ENCODE peak calls at places on chromosomes 2 and 18, in ten cellular contexts. One of them, this sample, is unnamed.

GRCh38 chr2:168245074-168245825 is 2.1 kb downstream of the STK39 start:
- DNase-seq in left ventricle myocardium inferior: no peak
- DNase-seq in GM23338: no peak
- DNase-seq in fibroblast of pulmonary artery: peak
- DNase-seq in aorta: no peak
- DNase-seq in AG04449: no peak
- DNase-seq in dorsolateral prefrontal cortex: no peak
- DNase-seq in BJ: no peak
- DNase-seq in body of pancreas: no peak
- DNase-seq in astrocyte of the spinal cord: no peak
- DNase-seq in this sample: no peak

GRCh38 chr18:6941988-6942387 is 175.6 kb downstream of the LAMA1 start:
- DNase-seq in body of pancreas: no peak
- DNase-seq in BJ: no peak
- DNase-seq in AG04449: no peak
- DNase-seq in aorta: no peak
- DNase-seq in astrocyte of the spinal cord: no peak
- DNase-seq in fibroblast of pulmonary artery: no peak
- DNase-seq in dorsolateral prefrontal cortex: no peak
- DNase-seq in GM23338: no peak
- DNase-seq in left ventricle myocardium inferior: no peak
- DNase-seq in this sample: no peak

GRCh38 chr2:149258531-149258930 is 71.9 kb upstream of the LYPD6 start:
- DNase-seq in body of pancreas: no peak
- DNase-seq in fibroblast of pulmonary artery: no peak
- DNase-seq in GM23338: peak
- DNase-seq in astrocyte of the spinal cord: no peak
- DNase-seq in aorta: no peak
- DNase-seq in BJ: no peak
- DNase-seq in AG04449: no peak
- DNase-seq in left ventricle myocardium inferior: no peak
- DNase-seq in dorsolateral prefrontal cortex: no peak
- DNase-seq in this sample: no peak

GRCh38 chr2:11395389-11395788 is 51.0 kb upstream of the ROCK2 start:
- DNase-seq in astrocyte of the spinal cord: no peak
- DNase-seq in GM23338: no peak
- DNase-seq in fibroblast of pulmonary artery: no peak
- DNase-seq in BJ: no peak
- DNase-seq in body of pancreas: no peak
- DNase-seq in left ventricle myocardium inferior: no peak
- DNase-seq in AG04449: no peak
- DNase-seq in aorta: peak
- DNase-seq in dorsolateral prefrontal cortex: no peak
- DNase-seq in this sample: no peak

GRCh38 chr2:62565309-62565908 is 59.4 kb upstream of the TMEM17 start:
- DNase-seq in astrocyte of the spinal cord: no peak
- DNase-seq in left ventricle myocardium inferior: no peak
- DNase-seq in dorsolateral prefrontal cortex: no peak
- DNase-seq in AG04449: no peak
- DNase-seq in aorta: no peak
- DNase-seq in body of pancreas: no peak
- DNase-seq in BJ: no peak
- DNase-seq in fibroblast of pulmonary artery: no peak
- DNase-seq in GM23338: no peak
- DNase-seq in this sample: no peak

GRCh38 chr18:811192-812122 is 585 bp downstream of the YES1 start:
- DNase-seq in aorta: peak
- DNase-seq in dorsolateral prefrontal cortex: no peak
- DNase-seq in astrocyte of the spinal cord: peak
- DNase-seq in AG04449: no peak
- DNase-seq in left ventricle myocardium inferior: peak
- DNase-seq in fibroblast of pulmonary artery: peak
- DNase-seq in GM23338: peak
- DNase-seq in body of pancreas: no peak
- DNase-seq in BJ: no peak
- DNase-seq in this sample: peak

GRCh38 chr2:222360146-222360545 is 61.3 kb upstream of the PAX3 start:
- DNase-seq in astrocyte of the spinal cord: no peak
- DNase-seq in dorsolateral prefrontal cortex: no peak
- DNase-seq in fibroblast of pulmonary artery: no peak
- DNase-seq in aorta: no peak
- DNase-seq in GM23338: no peak
- DNase-seq in AG04449: no peak
- DNase-seq in body of pancreas: no peak
- DNase-seq in BJ: no peak
- DNase-seq in left ventricle myocardium inferior: no peak
- DNase-seq in this sample: no peak

GRCh38 chr18:46461993-46462392 is 195.0 kb downstream of the LOXHD1 start:
- DNase-seq in astrocyte of the spinal cord: no peak
- DNase-seq in left ventricle myocardium inferior: no peak
- DNase-seq in GM23338: no peak
- DNase-seq in aorta: no peak
- DNase-seq in body of pancreas: no peak
- DNase-seq in BJ: no peak
- DNase-seq in AG04449: no peak
- DNase-seq in fibroblast of pulmonary artery: no peak
- DNase-seq in dorsolateral prefrontal cortex: no peak
- DNase-seq in this sample: no peak

GRCh38 chr18:44903327-44903726 is 222.6 kb downstream of the SETBP1 start:
- DNase-seq in aorta: no peak
- DNase-seq in GM23338: no peak
- DNase-seq in left ventricle myocardium inferior: no peak
- DNase-seq in BJ: no peak
- DNase-seq in astrocyte of the spinal cord: no peak
- DNase-seq in fibroblast of pulmonary artery: no peak
- DNase-seq in dorsolateral prefrontal cortex: no peak
- DNase-seq in AG04449: no peak
- DNase-seq in body of pancreas: no peak
- DNase-seq in this sample: no peak

GRCh38 chr2:119744335-119744939 is 15.3 kb upstream of the PTPN4 start:
- DNase-seq in dorsolateral prefrontal cortex: no peak
- DNase-seq in BJ: no peak
- DNase-seq in GM23338: no peak
- DNase-seq in AG04449: no peak
- DNase-seq in left ventricle myocardium inferior: no peak
- DNase-seq in fibroblast of pulmonary artery: peak
- DNase-seq in astrocyte of the spinal cord: peak
- DNase-seq in body of pancreas: peak
- DNase-seq in aorta: no peak
- DNase-seq in this sample: no peak

GRCh38 chr2:137801228-137801627 is 163.0 kb upstream of the HNMT start:
- DNase-seq in body of pancreas: no peak
- DNase-seq in BJ: no peak
- DNase-seq in left ventricle myocardium inferior: no peak
- DNase-seq in aorta: no peak
- DNase-seq in GM23338: no peak
- DNase-seq in AG04449: no peak
- DNase-seq in astrocyte of the spinal cord: no peak
- DNase-seq in dorsolateral prefrontal cortex: no peak
- DNase-seq in fibroblast of pulmonary artery: no peak
- DNase-seq in this sample: no peak

GRCh38 chr2:174699993-174700766 is 64.1 kb downstream of the CHRNA1 start:
- DNase-seq in body of pancreas: no peak
- DNase-seq in AG04449: no peak
- DNase-seq in aorta: no peak
- DNase-seq in left ventricle myocardium inferior: no peak
- DNase-seq in GM23338: peak
- DNase-seq in astrocyte of the spinal cord: peak
- DNase-seq in fibroblast of pulmonary artery: peak
- DNase-seq in dorsolateral prefrontal cortex: no peak
- DNase-seq in BJ: no peak
- DNase-seq in this sample: no peak

GRCh38 chr2:131044757-131045150 is 48.5 kb downstream of the FAM168B start:
- DNase-seq in BJ: no peak
- DNase-seq in AG04449: no peak
- DNase-seq in fibroblast of pulmonary artery: no peak
- DNase-seq in astrocyte of the spinal cord: no peak
- DNase-seq in left ventricle myocardium inferior: no peak
- DNase-seq in aorta: no peak
- DNase-seq in dorsolateral prefrontal cortex: no peak
- DNase-seq in body of pancreas: no peak
- DNase-seq in GM23338: no peak
- DNase-seq in this sample: no peak

GRCh38 chr2:218289639-218290315 is 2.5 kb downstream of the TMBIM1 start:
- DNase-seq in astrocyte of the spinal cord: peak
- DNase-seq in AG04449: no peak
- DNase-seq in fibroblast of pulmonary artery: peak
- DNase-seq in GM23338: no peak
- DNase-seq in dorsolateral prefrontal cortex: no peak
- DNase-seq in aorta: no peak
- DNase-seq in BJ: no peak
- DNase-seq in left ventricle myocardium inferior: no peak
- DNase-seq in body of pancreas: peak
- DNase-seq in this sample: no peak
- H3K4me3 ChIP-seq in astrocyte of the spinal cord: no peak
- H3K4me3 ChIP-seq in AG04449: peak
- H3K4me3 ChIP-seq in fibroblast of pulmonary artery: peak
- H3K4me3 ChIP-seq in GM23338: no peak
- H3K4me3 ChIP-seq in dorsolateral prefrontal cortex: peak
- H3K4me3 ChIP-seq in aorta: peak
- H3K4me3 ChIP-seq in BJ: no peak
- H3K4me3 ChIP-seq in left ventricle myocardium inferior: peak
- H3K4me3 ChIP-seq in body of pancreas: no peak
- H3K4me3 ChIP-seq in this sample: no peak

DNA sequence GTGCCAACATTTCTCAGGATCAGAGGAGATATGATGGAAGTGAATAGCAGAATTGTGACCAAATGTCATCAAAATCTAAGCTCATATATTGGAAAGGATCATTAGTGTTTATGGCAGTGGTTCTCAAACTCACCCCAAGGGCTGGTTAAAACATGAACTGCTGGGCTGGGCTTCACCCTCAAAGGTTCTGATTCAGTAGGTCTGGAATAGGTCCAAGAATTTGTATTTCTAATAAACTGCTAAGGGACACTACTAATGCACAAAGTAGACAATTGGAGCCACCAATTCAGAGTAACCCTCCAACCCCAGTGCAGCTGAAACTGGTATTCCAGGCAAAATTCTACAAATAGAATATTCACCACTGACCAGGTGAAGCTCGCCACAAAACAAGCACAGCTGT is 317.9 kb upstream of the UBE2E3 start:
- DNase-seq in BJ: no peak
- DNase-seq in aorta: no peak
- DNase-seq in astrocyte of the spinal cord: no peak
- DNase-seq in AG04449: no peak
- DNase-seq in fibroblast of pulmonary artery: no peak
- DNase-seq in left ventricle myocardium inferior: no peak
- DNase-seq in GM23338: no peak
- DNase-seq in body of pancreas: no peak
- DNase-seq in dorsolateral prefrontal cortex: no peak
- DNase-seq in this sample: no peak
- H3K4me3 ChIP-seq in BJ: no peak
- H3K4me3 ChIP-seq in aorta: no peak
- H3K4me3 ChIP-seq in astrocyte of the spinal cord: no peak
- H3K4me3 ChIP-seq in AG04449: no peak
- H3K4me3 ChIP-seq in fibroblast of pulmonary artery: no peak
- H3K4me3 ChIP-seq in left ventricle myocardium inferior: no peak
- H3K4me3 ChIP-seq in GM23338: no peak
- H3K4me3 ChIP-seq in body of pancreas: no peak
- H3K4me3 ChIP-seq in dorsolateral prefrontal cortex: no peak
- H3K4me3 ChIP-seq in this sample: no peak

GRCh38 chr2:179859523-179859922 is 1.9 kb downstream of the ZNF385B start:
- DNase-seq in fibroblast of pulmonary artery: no peak
- DNase-seq in astrocyte of the spinal cord: no peak
- DNase-seq in BJ: no peak
- DNase-seq in AG04449: no peak
- DNase-seq in GM23338: no peak
- DNase-seq in left ventricle myocardium inferior: no peak
- DNase-seq in aorta: no peak
- DNase-seq in dorsolateral prefrontal cortex: no peak
- DNase-seq in body of pancreas: no peak
- DNase-seq in this sample: no peak

GRCh38 chr2:179861027-179861776 is at the start of gene ZNF385B:
- DNase-seq in GM23338: peak
- DNase-seq in AG04449: no peak
- DNase-seq in left ventricle myocardium inferior: no peak
- DNase-seq in dorsolateral prefrontal cortex: peak
- DNase-seq in fibroblast of pulmonary artery: peak
- DNase-seq in aorta: peak
- DNase-seq in body of pancreas: peak
- DNase-seq in BJ: no peak
- DNase-seq in astrocyte of the spinal cord: no peak
- DNase-seq in this sample: no peak

GRCh38 chr2:179861777-179862117 is 335 bp upstream of the ZNF385B start:
- DNase-seq in BJ: no peak
- DNase-seq in AG04449: no peak
- DNase-seq in astrocyte of the spinal cord: peak
- DNase-seq in body of pancreas: no peak
- DNase-seq in dorsolateral prefrontal cortex: no peak
- DNase-seq in aorta: no peak
- DNase-seq in GM23338: peak
- DNase-seq in left ventricle myocardium inferior: no peak
- DNase-seq in fibroblast of pulmonary artery: peak
- DNase-seq in this sample: peak

GRCh38 chr2:179862898-179863458 is 1.6 kb upstream of the ZNF385B start:
- DNase-seq in AG04449: no peak
- DNase-seq in GM23338: no peak
- DNase-seq in fibroblast of pulmonary artery: no peak
- DNase-seq in aorta: no peak
- DNase-seq in astrocyte of the spinal cord: no peak
- DNase-seq in left ventricle myocardium inferior: no peak
- DNase-seq in body of pancreas: no peak
- DNase-seq in dorsolateral prefrontal cortex: no peak
- DNase-seq in BJ: no peak
- DNase-seq in this sample: no peak

GRCh38 chr2:179860255-179861026 is 971 bp downstream of the ZNF385B start:
- DNase-seq in AG04449: no peak
- DNase-seq in GM23338: peak
- DNase-seq in dorsolateral prefrontal cortex: peak
- DNase-seq in fibroblast of pulmonary artery: no peak
- DNase-seq in BJ: no peak
- DNase-seq in body of pancreas: peak
- DNase-seq in left ventricle myocardium inferior: no peak
- DNase-seq in astrocyte of the spinal cord: no peak
- DNase-seq in aorta: no peak
- DNase-seq in this sample: no peak
- H3K4me3 ChIP-seq in AG04449: peak
- H3K4me3 ChIP-seq in GM23338: peak
- H3K4me3 ChIP-seq in dorsolateral prefrontal cortex: peak
- H3K4me3 ChIP-seq in fibroblast of pulmonary artery: peak
- H3K4me3 ChIP-seq in BJ: peak
- H3K4me3 ChIP-seq in body of pancreas: peak
- H3K4me3 ChIP-seq in left ventricle myocardium inferior: peak
- H3K4me3 ChIP-seq in astrocyte of the spinal cord: peak
- H3K4me3 ChIP-seq in aorta: peak
- H3K4me3 ChIP-seq in this sample: peak

GRCh38 chr2:105803337-105803736 is 58.6 kb downstream of the NCK2 start:
- DNase-seq in aorta: no peak
- DNase-seq in GM23338: no peak
- DNase-seq in astrocyte of the spinal cord: no peak
- DNase-seq in dorsolateral prefrontal cortex: no peak
- DNase-seq in BJ: no peak
- DNase-seq in AG04449: no peak
- DNase-seq in fibroblast of pulmonary artery: no peak
- DNase-seq in left ventricle myocardium inferior: no peak
- DNase-seq in body of pancreas: no peak
- DNase-seq in this sample: no peak
- H3K4me3 ChIP-seq in aorta: no peak
- H3K4me3 ChIP-seq in GM23338: no peak
- H3K4me3 ChIP-seq in astrocyte of the spinal cord: no peak
- H3K4me3 ChIP-seq in dorsolateral prefrontal cortex: no peak
- H3K4me3 ChIP-seq in BJ: no peak
- H3K4me3 ChIP-seq in AG04449: no peak
- H3K4me3 ChIP-seq in fibroblast of pulmonary artery: no peak
- H3K4me3 ChIP-seq in left ventricle myocardium inferior: no peak
- H3K4me3 ChIP-seq in body of pancreas: no peak
- H3K4me3 ChIP-seq in this sample: no peak

This sample was measured in uterus.